ENCODE peak calls at places on chromosome 1, in five cellular contexts. M is cardiac septum; E is kidney glomerular epithelial cell; W is stimulated activated CD4-positive, alpha-beta T cell treated with anti-CD3 and anti-CD28 coated beads, Interleukin-4, amount 100 ng/mL, for 1 hour; D is activated naive CD4-positive, alpha-beta T cell treated with Interleukin-2 at 50 U/mL for 16 hours. H is an unnamed sample.

GRCh38 chr1:202844259-202844658 is 33.5 kb downstream of the PCAT6 start:
- DNase-seq in M (no peak), E (no peak), W (no peak), D (no peak), H (no peak)

GRCh38 chr1:236159704-236160539 is 17.6 kb downstream of the GPR137B start:
- DNase-seq in M (peak; percentile 63), E (no peak), W (no peak), D (no peak), H (no peak)

GRCh38 chr1:115356356-115356755 is 18.3 kb upstream of the NGF start:
- DNase-seq in M (no peak), E (no peak), W (no peak), D (no peak), H (no peak)

GRCh38 chr1:174982971-174983689 is 16.6 kb upstream of the CACYBP start:
- DNase-seq in M (no peak), E (peak; percentile 12), W (no peak), D (no peak), H (no peak)

GRCh38 chr1:238465449-238465848 is 574.7 kb upstream of the ZP4 start:
- DNase-seq in M (no peak), E (no peak), W (no peak), D (no peak), H (no peak)

GRCh38 chr1:160625725-160626498 is 20.9 kb downstream of the SLAMF1 start:
- DNase-seq in M (no peak), E (no peak), W (peak; percentile 72), D (peak; percentile 78), H (no peak)

GRCh38 chr1:101291562-101292035 is 54.8 kb downstream of the S1PR1 start:
- DNase-seq in M (no peak), E (peak; percentile 27), W (no peak), D (peak; percentile 59), H (no peak)

GRCh38 chr1:3084726-3085125 is 15.7 kb downstream of the PRDM16 start:
- DNase-seq in M (no peak), E (no peak), W (no peak), D (no peak), H (no peak)

GRCh38 chr1:206589206-206589605 is 23.1 kb downstream of the EIF2D start:
- DNase-seq in M (no peak), E (peak; percentile 94), W (no peak), D (no peak), H (no peak)

GRCh38 chr1:81424056-81424455 is 376.7 kb upstream of the ADGRL2 start:
- DNase-seq in M (no peak), E (no peak), W (no peak), D (no peak), H (no peak)

GRCh38 chr1:54095543-54096286 is 42.3 kb downstream of the TCEANC2 start:
- DNase-seq in M (no peak), E (no peak), W (no peak), D (no peak), H (no peak)

H was measured in coronary artery.